ENCODE peak calls at places on chromosome 2, in seven cellular contexts. U is psoas muscle; Y is fibroblast of lung; A is K562; Z is CD4-positive, alpha-beta memory T cell; E is astrocyte; N is neuronal stem cell. X is an unnamed sample.

GRCh38 chr2:191839918-191840804 is 6.7 kb downstream of the CAVIN2 start:
- DNase-seq in Z (no peak), U (no peak), E (no peak), A (no peak), Y (no peak), N (no peak), X (no peak)

GRCh38 chr2:121031568-121032340 is 253.2 kb downstream of the TFCP2L1 start:
- DNase-seq in Z (no peak), N (no peak), Y (no peak), U (no peak), A (no peak), E (no peak), X (no peak)

GRCh38 chr2:147378403-147378802 is 466.4 kb upstream of the ACVR2A start:
- DNase-seq in Y (no peak), A (no peak), U (no peak), N (no peak), Z (no peak), E (no peak), X (no peak)

GRCh38 chr2:172178035-172178434 is 75.3 kb upstream of the DLX2 start:
- DNase-seq in Y (peak; percentile 85), Z (no peak), A (no peak), N (no peak), U (no peak), E (peak; percentile 79), X (no peak)

GRCh38 chr2:217964658-217965161 is 38.1 kb downstream of the TNS1 start:
- DNase-seq in N (no peak), Z (no peak), E (no peak), Y (no peak), U (no peak), A (no peak), X (no peak)

GRCh38 chr2:139940701-139941100 is 1160.5 kb upstream of the NXPH2 start:
- DNase-seq in N (no peak), E (no peak), A (no peak), U (no peak), Z (no peak), Y (no peak), X (no peak)

GRCh38 chr2:85255813-85256581 is 71.8 kb downstream of the TGOLN2 start:
- DNase-seq in Y (peak; percentile 86), E (peak; percentile 77), A (no peak), N (peak; percentile 94), Z (no peak), U (no peak), X (no peak)

GRCh38 chr2:138632066-138632465 is 130.5 kb downstream of the SPOPL start:
- DNase-seq in Z (no peak), E (peak; percentile 42), Y (peak; percentile 44), A (no peak), U (no peak), N (no peak), X (no peak)

GRCh38 chr2:163551974-163552373 is 183.8 kb downstream of the FIGN start:
- DNase-seq in E (peak; percentile 19), U (no peak), Y (peak; percentile 38), Z (no peak), A (no peak), N (no peak), X (no peak)

GRCh38 chr2:2291500-2292260 is 39.4 kb downstream of the MYT1L start:
- DNase-seq in N (peak; percentile 49), U (no peak), Z (no peak), Y (no peak), A (no peak), E (no peak), X (no peak)

GRCh38 chr2:109260886-109261700 is 132.1 kb downstream of the SH3RF3 start:
- DNase-seq in U (no peak), Z (no peak), Y (no peak), N (no peak), E (no peak), A (peak; percentile 7), X (no peak)

GRCh38 chr2:173400760-173401159 is 46.1 kb downstream of the CDCA7 start:
- DNase-seq in Z (no peak), E (no peak), N (no peak), U (no peak), A (peak; percentile 61), Y (no peak), X (no peak)

GRCh38 chr2:150939087-150939486 is 322.6 kb downstream of the RBM43 start:
- DNase-seq in N (no peak), Y (no peak), E (no peak), A (no peak), U (no peak), Z (no peak), X (no peak)

GRCh38 chr2:188129677-188130076 is 162.0 kb upstream of the GULP1 start:
- DNase-seq in A (no peak), N (no peak), E (no peak), U (no peak), Z (no peak), Y (no peak), X (no peak)

GRCh38 chr2:131584380-131584779 is 56.7 kb downstream of the CCDC74A start:
- DNase-seq in Z (no peak), N (no peak), U (no peak), E (no peak), A (no peak), Y (no peak), X (no peak)

DNA sequence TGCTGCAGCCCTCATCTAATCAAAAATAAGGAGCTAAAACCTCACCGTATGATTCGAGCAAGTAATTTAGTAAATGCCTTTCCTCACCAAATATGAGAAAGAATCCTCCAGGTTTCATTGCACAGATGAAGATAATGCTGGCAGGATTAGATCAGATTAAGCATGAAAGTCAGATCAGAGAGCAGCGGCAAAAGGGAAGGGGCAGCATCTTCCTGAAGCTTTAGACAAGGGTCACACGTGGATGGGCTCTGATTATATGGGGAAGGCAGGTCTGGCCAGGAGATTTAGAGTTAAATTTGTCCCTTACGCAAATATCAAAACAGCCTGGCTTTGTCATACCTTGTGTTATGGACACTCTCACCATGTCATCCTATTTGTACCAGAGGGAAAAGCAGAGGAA is 196.5 kb upstream of the SIX3 start:
- DNase-seq in Z (no peak), U (no peak), Y (no peak), E (no peak), N (no peak), A (no peak), X (no peak)
- H3K4me3 ChIP-seq in Z (no peak overlapping the region), U (no peak overlapping the region), Y (no peak overlapping the region), E (no peak overlapping the region), N (no peak overlapping the region), A (no peak overlapping the region), X (no peak overlapping the region)

DNA sequence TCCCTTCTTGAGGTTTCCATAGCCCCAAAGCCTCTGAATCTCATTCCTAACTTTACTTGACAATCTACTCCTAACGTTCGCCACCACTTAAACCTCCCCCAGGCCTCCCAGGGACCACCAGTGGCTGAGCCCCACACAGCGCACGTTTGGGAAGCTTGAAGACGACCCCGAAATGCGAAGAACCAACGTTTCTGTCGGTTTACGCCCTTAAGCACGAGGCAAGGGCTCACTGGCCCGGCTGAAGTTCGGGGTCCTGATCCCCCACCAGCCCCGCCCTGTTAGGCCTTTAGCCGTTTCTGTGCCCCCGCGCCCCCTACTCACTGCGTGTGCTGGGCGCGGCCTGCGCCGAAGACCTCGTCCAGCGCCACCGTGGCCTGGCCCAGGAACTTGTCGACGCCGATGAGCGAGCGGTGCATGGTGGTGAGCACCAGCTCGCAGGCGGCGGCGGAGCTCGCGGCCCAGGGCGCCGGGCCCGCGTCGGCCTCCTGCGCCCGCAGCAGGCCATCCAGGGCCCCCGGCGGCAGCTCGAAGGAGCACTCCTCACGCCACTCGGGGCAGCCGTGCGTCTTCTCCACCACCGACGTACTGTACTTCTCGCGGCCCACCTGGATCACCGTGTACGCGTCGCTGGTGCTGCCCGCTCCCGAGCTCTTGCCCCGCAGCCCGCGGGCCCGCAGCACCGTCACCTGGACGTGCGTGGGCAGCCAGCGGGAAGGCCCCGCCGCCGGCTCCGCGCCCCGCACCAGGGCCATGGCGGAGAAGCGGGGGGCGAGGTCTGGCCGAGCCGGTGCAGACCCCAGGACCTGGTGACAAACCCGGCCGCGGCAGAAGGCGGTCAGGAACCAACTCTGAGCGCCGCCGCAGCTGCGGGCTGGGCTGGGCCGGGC is 479 bp downstream of the RAB11FIP5 start:
- DNase-seq in E (peak; percentile 45), U (peak; percentile 32), A (peak; percentile 41), Z (peak; percentile 37), Y (peak; percentile 61), N (peak; percentile 44), X (peak; percentile 84)
- H3K4me1 ChIP-seq in E (peaks cover 23% of the 10 kb centered on the region), U (peaks cover 28% of the 10 kb centered on the region), A (peaks cover 14% of the 10 kb centered on the region), Z (peaks cover 39% of the 10 kb centered on the region), Y (peaks cover 22% of the 10 kb centered on the region), N (peaks cover 13% of the 10 kb centered on the region), X (peaks cover 9% of the 10 kb centered on the region)

GRCh38 chr2:195316485-195316884 is 340.5 kb upstream of the SLC39A10 start:
- DNase-seq in N (no peak), U (no peak), Z (no peak), A (no peak), Y (peak; percentile 7), E (no peak), X (no peak)

GRCh38 chr2:195317533-195317932 is 339.5 kb upstream of the SLC39A10 start:
- DNase-seq in N (no peak), A (no peak), Z (no peak), U (no peak), Y (no peak), E (no peak), X (no peak)

GRCh38 chr2:195313976-195314375 is 343.1 kb upstream of the SLC39A10 start:
- DNase-seq in U (no peak), N (no peak), A (no peak), Y (no peak), Z (no peak), E (no peak), X (no peak)

GRCh38 chr2:195308163-195308562 is 348.9 kb upstream of the SLC39A10 start:
- DNase-seq in E (no peak), A (no peak), Y (no peak), Z (no peak), N (no peak), U (no peak), X (no peak)

GRCh38 chr2:195312662-195313061 is 344.4 kb upstream of the SLC39A10 start:
- DNase-seq in Y (no peak), U (no peak), E (no peak), A (no peak), Z (no peak), N (no peak), X (no peak)
- H3K27ac ChIP-seq in Y (no peak overlapping the region), U (no peak overlapping the region), E (no peak overlapping the region), A (no peak overlapping the region), Z (no peak overlapping the region), N (no peak overlapping the region), X (no peak overlapping the region)

DNA sequence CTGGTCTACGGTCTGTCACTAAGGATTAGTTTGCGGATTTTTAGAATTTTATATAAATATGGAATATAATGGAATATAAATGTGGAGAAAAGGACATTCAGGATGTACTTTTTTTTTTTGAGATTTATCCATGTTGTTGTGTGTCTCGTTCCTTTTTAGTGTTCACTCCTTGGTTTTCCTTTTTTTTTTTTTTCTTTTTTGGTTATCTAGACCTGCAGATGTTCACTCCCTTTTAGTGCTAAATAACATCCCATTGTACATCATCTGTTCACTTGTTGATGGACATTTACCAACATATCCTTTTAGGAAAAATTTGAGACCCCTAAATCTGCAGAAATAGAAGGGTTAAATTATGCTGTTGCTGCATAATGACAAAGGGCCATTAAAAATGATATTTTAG is 25.5 kb upstream of the RPL37A start:
- DNase-seq in E (no peak), U (no peak), N (no peak), A (no peak), Y (no peak), Z (no peak), X (no peak)
- H3K4me3 ChIP-seq in E (no peak overlapping the region), U (no peak overlapping the region), N (no peak overlapping the region), A (no peak overlapping the region), Y (no peak overlapping the region), Z (no peak overlapping the region), X (no peak overlapping the region)

DNA sequence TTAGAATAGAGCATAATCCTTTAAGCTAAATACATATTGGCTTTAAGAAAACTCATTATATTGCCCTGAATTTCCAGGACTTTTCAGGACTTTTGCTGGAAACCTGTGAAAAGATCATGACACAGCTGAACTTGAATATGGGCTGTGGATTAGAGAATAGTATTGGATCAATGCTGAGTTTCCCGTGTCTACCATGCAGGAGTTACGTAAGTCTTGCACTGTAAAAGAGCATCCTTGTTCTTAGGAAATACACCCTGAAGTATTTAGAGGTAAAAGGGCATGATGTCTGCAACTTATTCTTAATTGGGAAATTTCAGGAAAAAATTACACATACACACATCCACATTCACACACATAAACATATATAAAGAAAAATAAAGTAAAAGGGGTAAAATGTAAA is 82.1 kb downstream of the ZFP36L2 start:
- DNase-seq in E (no peak), N (no peak), A (no peak), Z (no peak), U (no peak), Y (no peak), X (no peak)
- H3K4me1 ChIP-seq in E (no peaks in the 10 kb centered on the region), N (peaks cover 4% of the 10 kb centered on the region), A (no peaks in the 10 kb centered on the region), Z (peaks cover 38% of the 10 kb centered on the region), U (no peaks in the 10 kb centered on the region), Y (peaks cover 12% of the 10 kb centered on the region), X (no peaks in the 10 kb centered on the region)